ENCODE peak calls at places on chromosomes 16 and 17, in eight cellular contexts. X, C, P, L, H, O, M and J are unnamed samples. For H3K4me1, the result is how much of the 10 kb centered on the place peaks cover.

GRCh38 chr17:80441133-80441578 is 26.2 kb downstream of the ENDOV start:
- DNase-seq in X (no peak), C (no peak), M (peak), P (no peak), H (peak), O (no peak), L (peak), J (no peak)

GRCh38 chr16:81095653-81095952 is 592 bp downstream of the GCSH start:
- DNase-seq in L (no peak), H (no peak), C (no peak), O (no peak), P (no peak), X (peak), M (no peak), J (no peak)

GRCh38 chr16:55349867-55350266 is 25.9 kb downstream of the IRX6 start:
- DNase-seq in X (no peak), C (no peak), H (no peak), L (no peak), M (no peak), P (no peak), O (no peak), J (no peak)

GRCh38 chr17:6782244-6782643 is 6.2 kb downstream of the FBXO39 start:
- DNase-seq in P (no peak), O (no peak), X (no peak), C (no peak), H (no peak), M (no peak), L (no peak), J (no peak)

GRCh38 chr17:65398036-65398787 is 163.2 kb downstream of the AXIN2 start:
- DNase-seq in O (no peak), L (no peak), M (no peak), X (no peak), C (no peak), H (no peak), P (no peak), J (no peak)

GRCh38 chr16:11254913-11255736 is 879 bp downstream of the SOCS1 start:
- DNase-seq in X (no peak), L (peak), O (peak), M (peak), C (peak), P (no peak), H (peak), J (peak)

GRCh38 chr17:32627233-32628008 is 140.6 kb downstream of the CDK5R1 start:
- DNase-seq in L (peak), H (peak), X (no peak), O (no peak), P (no peak), M (no peak), C (no peak), J (no peak)

GRCh38 chr16:57887711-57888110 is 83.2 kb downstream of the CNGB1 start:
- DNase-seq in M (peak), C (no peak), O (no peak), H (no peak), P (no peak), X (no peak), L (no peak), J (no peak)

GRCh38 chr17:77450742-77451270 is 310.0 kb downstream of the SEC14L1 start:
- DNase-seq in O (no peak), P (no peak), H (no peak), C (no peak), M (no peak), L (no peak), X (no peak), J (no peak)
- H3K4me1 ChIP-seq in O (under half), P (half or more), H (half or more), C (under half), M (half or more), L (half or more), X (under half), J (half or more)

DNA sequence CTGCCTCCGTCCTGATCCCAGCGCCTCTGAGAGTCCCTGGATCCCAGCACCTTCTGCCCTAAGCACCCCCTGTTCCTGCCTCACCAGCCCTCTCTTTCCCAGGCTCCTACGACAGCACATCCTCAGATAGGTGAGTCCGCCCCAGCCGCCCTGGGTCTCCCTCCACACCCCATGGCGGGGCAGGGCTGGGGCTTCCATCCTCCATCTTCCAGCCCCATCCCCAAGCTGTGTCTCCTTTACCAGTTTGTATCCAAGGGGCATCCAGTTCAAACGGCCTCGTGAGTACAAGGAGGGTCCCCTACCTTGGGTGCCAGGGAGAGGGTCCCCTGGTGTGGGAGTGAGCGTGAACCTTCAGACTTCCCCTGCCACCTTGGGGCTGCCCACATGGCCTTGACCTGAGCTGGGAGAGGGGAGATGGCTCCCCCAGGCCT is 774 bp downstream of the LAT start:
- DNase-seq in P (no peak), O (no peak), C (no peak), X (no peak), M (no peak), L (no peak), H (no peak), J (no peak)
- H3K4me1 ChIP-seq in P (under half), O (under half), C (under half), X (under half), M (under half), L (under half), H (under half), J (under half)

DNA sequence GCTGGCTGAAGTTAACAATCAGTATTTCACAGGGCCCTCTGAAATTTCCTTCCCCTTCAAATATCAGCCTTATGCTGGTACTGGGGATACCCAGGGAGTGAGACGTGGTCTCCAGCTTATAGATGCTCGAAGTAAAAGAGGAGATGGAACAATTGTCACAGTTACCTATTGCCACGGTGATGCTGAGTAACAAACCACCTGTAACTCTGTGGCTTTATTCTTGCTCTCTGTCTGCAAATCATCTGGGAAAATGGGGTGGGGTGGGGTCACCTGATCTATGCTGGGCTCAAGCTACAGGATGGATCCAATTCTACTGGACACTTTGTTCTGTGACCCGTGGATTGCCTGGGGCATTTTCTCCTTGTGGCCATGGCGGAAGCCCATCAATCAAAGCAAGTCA is 19.2 kb upstream of the CRISPLD2 start:
- DNase-seq in C (no peak), H (no peak), M (no peak), X (no peak), O (no peak), L (no peak), P (no peak), J (no peak)
- H3K4me1 ChIP-seq in C (under half), H (under half), M (under half), X (under half), O (under half), L (under half), P (under half), J (under half)

DNA sequence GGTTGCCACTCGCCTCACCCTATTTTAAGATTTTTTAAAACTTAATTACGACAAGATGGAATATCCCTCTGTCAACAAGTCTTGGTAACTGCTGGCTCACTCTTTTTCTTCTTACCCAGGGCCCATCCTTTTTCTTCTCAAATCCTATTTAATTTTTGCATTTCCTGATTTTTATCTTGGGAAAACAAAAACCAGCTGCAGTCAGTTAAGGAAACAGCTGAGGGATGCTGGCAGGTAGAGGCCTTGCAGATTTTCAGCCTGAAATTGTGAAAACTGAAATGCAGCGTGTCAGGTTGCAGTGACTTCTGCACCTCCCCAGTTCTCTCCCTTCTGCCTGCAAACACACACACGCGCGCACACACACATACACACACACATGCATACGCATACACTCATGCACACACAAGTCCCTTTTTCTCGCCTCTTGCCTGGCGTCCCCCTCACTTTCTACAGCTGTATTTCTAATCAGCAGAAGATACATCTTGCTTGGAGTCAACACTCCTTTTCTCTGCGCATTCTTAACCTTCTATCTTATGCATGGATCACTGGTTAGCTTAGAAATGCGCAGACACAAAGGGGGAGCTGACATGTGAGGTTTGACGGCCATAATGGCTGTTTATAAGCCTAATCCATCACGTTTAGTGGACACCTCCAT is 391.9 kb upstream of the SALL1 start:
- DNase-seq in L (no peak), H (peak), X (no peak), M (no peak), P (no peak), O (no peak), C (no peak), J (no peak)
- H3K4me1 ChIP-seq in L (under half), H (half or more), X (under half), M (under half), P (under half), O (under half), C (under half), J (under half)

DNA sequence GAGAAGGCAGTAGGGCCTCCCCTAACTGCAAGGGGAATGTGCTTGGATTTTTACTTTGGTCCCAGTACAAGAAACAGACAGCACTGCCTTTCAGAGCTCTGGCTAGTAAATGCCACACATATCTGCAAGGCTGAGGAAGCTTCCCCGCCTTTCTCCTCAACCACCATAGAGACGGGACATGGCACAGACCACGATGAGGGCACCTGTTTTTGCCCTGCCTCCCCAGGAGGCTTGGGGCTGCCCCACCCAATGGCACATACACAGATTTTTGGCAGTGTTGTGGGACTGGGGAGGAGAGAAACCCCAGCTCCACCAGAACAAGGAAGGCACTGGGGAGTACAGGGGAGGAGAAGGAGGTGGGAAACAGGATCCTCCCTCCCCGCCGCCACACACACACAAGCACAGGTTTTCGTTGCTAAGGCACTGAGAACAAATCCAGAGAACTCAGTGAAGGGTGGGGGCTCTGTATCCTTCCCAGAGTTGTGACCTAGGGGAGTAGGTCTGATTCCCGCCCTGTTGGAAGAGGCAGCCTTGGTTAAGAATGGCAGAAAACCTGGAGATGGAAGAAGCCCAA is 7.2 kb downstream of the VAT1 start:
- DNase-seq in M (no peak), P (no peak), H (no peak), O (no peak), C (no peak), X (no peak), L (no peak), J (no peak)
- H3K4me1 ChIP-seq in M (half or more), P (half or more), H (under half), O (under half), C (under half), X (under half), L (half or more), J (under half)